ENCODE peak calls at places on chromosomes 13 and 19, in four cellular contexts. I, D, R and O are unnamed samples. For H3K4me1 and H3K27me3, the result is how much of the 10 kb centered on the place peaks cover.

GRCh38 chr19:47310819-47311218 is 1.2 kb downstream of the C5AR1 start:
- DNase-seq in I (peak), D (no peak), R (no peak), O (no peak)

GRCh38 chr19:53531457-53531856 is 6.5 kb upstream of the ZNF331 start:
- DNase-seq in I (peak), D (no peak), R (no peak), O (no peak)

GRCh38 chr19:41521860-41522555 is 54.0 kb upstream of the CEACAM21 start:
- DNase-seq in I (no peak), D (peak), R (no peak), O (peak)

GRCh38 chr13:73335226-73335625 is 276.4 kb downstream of the KLF5 start:
- DNase-seq in I (no peak), D (no peak), R (no peak), O (no peak)

GRCh38 chr19:40567750-40568494 is 8.8 kb upstream of the SHKBP1 start:
- DNase-seq in I (no peak), D (no peak), R (no peak), O (no peak)

GRCh38 chr13:29411493-29411892 is 184.0 kb downstream of the SLC7A1 start:
- DNase-seq in I (no peak), D (no peak), R (no peak), O (no peak)

GRCh38 chr19:2762783-2763496 is 20.1 kb downstream of the SGTA start:
- DNase-seq in I (no peak), D (no peak), R (no peak), O (no peak)

GRCh38 chr13:48660356-48661076 is 6.8 kb downstream of the CYSLTR2 start:
- DNase-seq in I (no peak), D (no peak), R (peak), O (no peak)

GRCh38 chr19:27890206-27890605 is 1322.7 kb downstream of the UQCRFS1 start:
- DNase-seq in I (no peak), D (no peak), R (no peak), O (no peak)

GRCh38 chr19:48806518-48806817 is 4.4 kb downstream of the BCAT2 start:
- DNase-seq in I (no peak), D (peak), R (no peak), O (peak)

DNA sequence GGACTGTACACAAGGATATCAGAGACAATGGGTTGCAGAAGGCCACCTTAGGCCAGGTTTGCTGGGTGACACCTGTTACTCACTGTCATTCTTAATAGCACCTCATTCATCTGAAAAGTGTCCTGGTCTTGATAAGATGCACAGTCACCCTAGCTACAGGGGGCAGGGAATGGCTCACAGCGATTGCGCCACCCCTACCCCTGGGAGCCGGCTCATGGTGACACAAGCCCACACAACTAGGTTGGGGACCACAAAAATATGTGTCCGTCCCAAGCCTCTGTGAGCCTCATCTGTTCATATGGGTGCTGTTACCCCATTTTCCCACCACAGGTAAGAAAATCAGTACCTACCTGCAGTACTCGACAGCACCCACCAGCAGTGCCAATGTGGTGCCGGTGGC is 23.4 kb downstream of the MED26 start:
- DNase-seq in I (no peak), D (no peak), R (no peak), O (no peak)
- H3K4me1 ChIP-seq in I (under half), D (under half), R (under half), O (under half)

GRCh38 chr19:43773725-43774102 is 7.1 kb downstream of the KCNN4 start:
- DNase-seq in I (no peak), D (no peak), R (no peak), O (no peak)

GRCh38 chr19:43775299-43775890 is 5.4 kb downstream of the KCNN4 start:
- DNase-seq in I (no peak), D (no peak), R (no peak), O (no peak)

GRCh38 chr19:43777163-43777700 is 3.5 kb downstream of the KCNN4 start:
- DNase-seq in I (no peak), D (peak), R (no peak), O (peak)

GRCh38 chr19:43776285-43776684 is 4.5 kb downstream of the KCNN4 start:
- DNase-seq in I (no peak), D (no peak), R (no peak), O (no peak)

GRCh38 chr19:43774103-43774939 is 6.5 kb downstream of the KCNN4 start:
- DNase-seq in I (peak), D (no peak), R (peak), O (no peak)
- H3K4me3 ChIP-seq in I (peak), D (no peak), R (peak), O (no peak)

DNA sequence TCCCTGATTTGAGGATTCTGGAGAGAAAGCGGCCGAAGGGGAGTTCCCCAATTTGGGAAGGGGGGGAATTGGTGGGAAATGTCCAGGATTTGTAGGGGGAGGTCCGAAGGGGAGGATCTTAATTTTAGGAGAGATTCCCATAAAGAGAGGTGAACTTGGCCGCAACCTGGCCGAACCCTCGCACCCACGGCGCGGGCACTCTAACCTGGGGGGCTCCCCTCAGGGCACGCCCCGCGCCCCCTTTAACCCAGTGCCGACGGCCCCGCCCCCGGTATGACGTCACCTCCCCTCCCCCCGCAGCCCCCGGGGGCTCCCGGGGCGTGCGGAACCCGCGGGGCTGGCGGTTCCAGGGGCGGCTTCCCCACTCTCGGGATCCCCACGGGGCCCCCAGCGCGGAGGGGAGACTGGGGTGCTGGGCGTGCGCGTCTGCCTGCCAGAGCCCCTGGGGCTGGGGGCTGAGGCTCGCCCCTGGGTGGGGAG is 1.1 kb downstream of the PTPRS start:
- DNase-seq in I (no peak), D (peak), R (no peak), O (no peak)
- H3K27me3 ChIP-seq in I (under half), D (under half), R (under half), O (under half)

GRCh38 chr19:55276720-55277430 is 3.0 kb downstream of the HSPBP1 start:
- DNase-seq in I (no peak), D (no peak), R (no peak), O (no peak)

GRCh38 chr19:55272142-55272541 is 7.8 kb downstream of the HSPBP1 start:
- DNase-seq in I (no peak), D (no peak), R (no peak), O (no peak)

GRCh38 chr19:55277494-55277893 is 2.4 kb downstream of the HSPBP1 start:
- DNase-seq in I (no peak), D (no peak), R (no peak), O (no peak)

GRCh38 chr19:55275851-55276719 is 3.8 kb downstream of the HSPBP1 start:
- DNase-seq in I (no peak), D (no peak), R (no peak), O (no peak)

GRCh38 chr19:55273978-55274707 is 5.8 kb downstream of the HSPBP1 start:
- DNase-seq in I (no peak), D (no peak), R (no peak), O (no peak)
- H3K4me1 ChIP-seq in I (under half), D (under half), R (under half), O (under half)

GRCh38 chr19:35354898-35355297 is 3.4 kb upstream of the FFAR3 start:
- DNase-seq in I (no peak), D (no peak), R (no peak), O (no peak)

GRCh38 chr19:35355851-35356460 is 2.3 kb upstream of the FFAR3 start:
- DNase-seq in I (no peak), D (no peak), R (no peak), O (no peak)

GRCh38 chr19:35353635-35354034 is 4.6 kb upstream of the FFAR3 start:
- DNase-seq in I (no peak), D (no peak), R (no peak), O (no peak)

GRCh38 chr19:35360880-35361420 is 2.7 kb downstream of the FFAR3 start:
- DNase-seq in I (no peak), D (no peak), R (no peak), O (no peak)

DNA sequence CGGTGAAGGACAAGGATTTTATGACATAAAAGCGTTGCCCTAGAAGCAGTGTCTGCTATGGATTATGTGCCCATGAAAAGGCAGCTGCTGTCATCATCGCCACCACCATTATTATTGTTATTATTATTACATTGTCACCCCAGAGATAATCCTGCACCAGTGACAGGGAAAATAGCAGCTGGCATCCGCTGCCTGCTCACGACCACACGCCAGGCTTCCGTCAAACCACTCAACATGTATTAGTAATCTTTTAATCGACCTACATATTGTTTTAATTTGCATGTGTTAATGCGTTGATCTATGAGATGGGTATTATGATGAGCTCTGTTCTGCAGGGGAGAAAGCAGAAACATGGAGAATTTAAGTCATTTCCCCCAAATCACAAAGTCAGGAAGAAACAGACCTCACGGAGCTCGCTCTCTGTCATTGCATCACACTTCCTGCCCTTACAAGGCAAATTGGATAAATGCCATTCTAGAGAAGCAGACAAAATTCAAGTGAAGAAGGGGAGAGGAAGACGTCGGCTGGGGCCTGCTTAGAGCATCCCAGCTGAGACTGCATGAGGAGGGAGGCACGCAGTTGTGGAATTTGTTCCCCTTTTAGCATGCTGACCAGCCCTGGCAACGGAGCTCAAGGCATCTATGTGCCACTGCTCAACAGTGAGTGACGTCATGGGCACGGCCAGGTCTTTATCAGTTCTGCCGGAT is at the start of gene FFAR3:
- DNase-seq in I (no peak), D (no peak), R (no peak), O (no peak)
- H3K4me3 ChIP-seq in I (no peak), D (no peak), R (no peak), O (no peak)

GRCh38 chr13:33015275-33015674 is 948 bp upstream of the KL start:
- DNase-seq in I (no peak), D (no peak), R (no peak), O (no peak)
- H3K27me3 ChIP-seq in I (under half), D (under half), R (under half), O (under half)

DNA sequence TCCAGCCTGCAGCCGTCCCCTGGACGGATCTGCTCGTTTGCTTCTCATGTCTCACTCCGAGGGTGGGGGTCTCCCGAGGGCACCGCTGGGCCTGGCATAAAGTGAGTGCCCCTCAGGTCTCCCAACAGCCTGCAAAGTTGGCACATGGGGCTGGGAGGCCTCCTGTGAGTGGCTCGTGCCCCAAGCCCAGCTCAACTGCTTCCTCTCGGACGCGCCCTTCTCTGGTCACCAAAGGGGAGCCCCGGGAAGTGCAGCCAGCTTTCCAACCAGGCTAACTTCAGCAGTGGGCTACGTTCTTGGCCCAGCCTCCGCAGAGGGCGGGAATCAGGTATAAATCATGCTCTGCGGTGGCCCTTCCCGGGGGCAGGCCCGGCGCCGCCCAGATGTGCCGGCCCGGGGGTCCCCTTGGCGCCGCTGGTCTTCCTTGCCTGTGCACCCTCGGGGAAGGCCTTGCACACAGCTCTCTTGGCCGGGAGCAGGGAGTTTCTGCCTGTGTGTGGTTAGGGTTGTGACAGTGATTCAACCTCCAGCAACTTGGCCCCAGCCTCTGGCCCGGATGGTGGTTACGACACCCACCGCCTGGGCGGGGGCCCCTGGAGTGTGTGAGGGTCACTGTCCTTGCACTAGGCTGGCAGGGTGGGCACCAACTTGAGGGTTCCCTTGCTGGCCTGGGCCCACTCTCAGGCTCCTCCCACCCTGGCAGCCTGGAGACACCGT is 20.7 kb downstream of the CEBPG start:
- DNase-seq in I (peak), D (no peak), R (no peak), O (no peak)
- H3K4me1 ChIP-seq in I (half or more), D (under half), R (under half), O (under half)

GRCh38 chr13:75458696-75459422 is 23.1 kb downstream of the TBC1D4 start:
- DNase-seq in I (peak), D (no peak), R (no peak), O (no peak)
- H3K4me3 ChIP-seq in I (peak), D (no peak), R (no peak), O (no peak)